ENCODE peak calls at places on chromosomes 6 and 20, in six cellular contexts. One of them, this sample, is unnamed.

GRCh38 chr6:169254456-169255316 is 1.0 kb upstream of the THBS2 start:
- DNase-seq in uterus: peak; percentile 38
- DNase-seq in astrocyte: no peak
- DNase-seq in left ventricle myocardium inferior: no peak
- DNase-seq in A549: no peak
- DNase-seq in adrenal gland: no peak
- DNase-seq in this sample: peak; percentile 21

GRCh38 chr6:125818225-125818657 is 27.5 kb downstream of the NCOA7 start:
- DNase-seq in uterus: no peak
- DNase-seq in adrenal gland: no peak
- DNase-seq in astrocyte: no peak
- DNase-seq in left ventricle myocardium inferior: no peak
- DNase-seq in A549: no peak
- DNase-seq in this sample: no peak

GRCh38 chr6:156795825-156796224 is 18.6 kb downstream of the ARID1B start:
- DNase-seq in A549: no peak
- DNase-seq in left ventricle myocardium inferior: no peak
- DNase-seq in adrenal gland: no peak
- DNase-seq in uterus: no peak
- DNase-seq in astrocyte: no peak
- DNase-seq in this sample: no peak

GRCh38 chr20:52201395-52201794 is 9.8 kb upstream of the ZFP64 start:
- DNase-seq in left ventricle myocardium inferior: no peak
- DNase-seq in adrenal gland: no peak
- DNase-seq in A549: no peak
- DNase-seq in astrocyte: no peak
- DNase-seq in uterus: no peak
- DNase-seq in this sample: no peak

GRCh38 chr6:20069130-20069529 is 143.1 kb downstream of the MBOAT1 start:
- DNase-seq in left ventricle myocardium inferior: no peak
- DNase-seq in adrenal gland: no peak
- DNase-seq in astrocyte: no peak
- DNase-seq in A549: no peak
- DNase-seq in uterus: no peak
- DNase-seq in this sample: no peak

GRCh38 chr20:1341561-1342265 is 12.8 kb upstream of the SDCBP2 start:
- DNase-seq in uterus: no peak
- DNase-seq in astrocyte: peak; percentile 59
- DNase-seq in left ventricle myocardium inferior: no peak
- DNase-seq in A549: no peak
- DNase-seq in adrenal gland: no peak
- DNase-seq in this sample: no peak

GRCh38 chr6:34025851-34026250 is 120.0 kb downstream of the GRM4 start:
- DNase-seq in left ventricle myocardium inferior: no peak
- DNase-seq in astrocyte: no peak
- DNase-seq in A549: no peak
- DNase-seq in uterus: no peak
- DNase-seq in adrenal gland: no peak
- DNase-seq in this sample: no peak

GRCh38 chr20:2907519-2907918 is 34.2 kb downstream of the PTPRA start:
- DNase-seq in uterus: no peak
- DNase-seq in astrocyte: peak; percentile 16
- DNase-seq in left ventricle myocardium inferior: no peak
- DNase-seq in A549: no peak
- DNase-seq in adrenal gland: no peak
- DNase-seq in this sample: no peak

GRCh38 chr6:15160812-15161211 is 85.1 kb upstream of the JARID2 start:
- DNase-seq in left ventricle myocardium inferior: no peak
- DNase-seq in A549: no peak
- DNase-seq in astrocyte: peak; percentile 16
- DNase-seq in uterus: no peak
- DNase-seq in adrenal gland: no peak
- DNase-seq in this sample: no peak

GRCh38 chr6:43265564-43265963 is 22.3 kb downstream of the TTBK1 start:
- DNase-seq in astrocyte: no peak
- DNase-seq in A549: no peak
- DNase-seq in left ventricle myocardium inferior: no peak
- DNase-seq in uterus: no peak
- DNase-seq in adrenal gland: no peak
- DNase-seq in this sample: no peak
- TF ChIP-seq CTCF in astrocyte: no peak
- TF ChIP-seq CTCF in A549: no peak
- TF ChIP-seq CTCF in left ventricle myocardium inferior: no peak
- TF ChIP-seq CTCF in uterus: no peak
- TF ChIP-seq CTCF in adrenal gland: no peak
- TF ChIP-seq CTCF in this sample: no peak

DNA sequence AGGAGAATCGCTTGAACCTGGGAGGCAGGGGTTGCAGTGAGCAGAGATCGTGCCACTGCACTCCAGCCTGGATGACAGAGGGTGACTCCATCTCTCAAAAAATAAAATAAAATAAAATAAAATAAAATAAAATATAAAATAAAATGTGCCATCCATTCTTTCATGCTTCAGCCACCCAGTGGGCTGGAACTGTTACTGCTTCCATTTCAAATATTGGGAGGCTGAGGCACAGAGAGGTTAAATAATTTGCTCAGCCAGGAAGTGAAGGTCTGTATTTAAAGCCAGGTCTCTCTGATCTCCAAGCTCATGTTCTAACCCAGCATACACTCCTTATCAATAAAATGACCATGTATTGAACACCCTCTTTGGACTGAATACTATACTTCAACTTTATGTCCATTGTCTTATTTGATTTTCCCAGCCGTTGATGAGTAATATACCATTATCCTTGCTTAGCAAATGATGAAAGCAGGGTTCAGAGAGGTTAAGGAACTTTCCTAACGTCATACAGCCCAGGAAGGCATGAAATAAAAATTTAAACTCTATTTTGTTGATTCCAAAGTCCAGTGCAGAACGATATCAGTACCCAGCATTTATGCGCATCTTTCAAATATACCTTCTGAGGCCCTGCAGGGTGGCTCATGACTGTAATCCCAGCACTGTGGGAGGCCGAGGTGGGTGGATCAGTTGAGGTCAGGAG is 25.8 kb upstream of the SLC9A8 start:
- DNase-seq in adrenal gland: no peak
- DNase-seq in astrocyte: no peak
- DNase-seq in uterus: no peak
- DNase-seq in A549: peak; percentile 44
- DNase-seq in left ventricle myocardium inferior: no peak
- DNase-seq in this sample: no peak
- TF ChIP-seq CTCF in adrenal gland: peak; percentile 43
- TF ChIP-seq CTCF in astrocyte: peak; percentile 22
- TF ChIP-seq CTCF in uterus: peak; percentile 11
- TF ChIP-seq CTCF in A549: peak; percentile 30
- TF ChIP-seq CTCF in left ventricle myocardium inferior: peak; percentile 39
- TF ChIP-seq CTCF in this sample: no peak

GRCh38 chr6:12174878-12175277 is 115.3 kb upstream of the EDN1 start:
- DNase-seq in uterus: no peak
- DNase-seq in astrocyte: peak; percentile 16
- DNase-seq in adrenal gland: no peak
- DNase-seq in A549: peak; percentile 11
- DNase-seq in left ventricle myocardium inferior: no peak
- DNase-seq in this sample: no peak

GRCh38 chr6:12173670-12174069 is 116.5 kb upstream of the EDN1 start:
- DNase-seq in uterus: no peak
- DNase-seq in A549: no peak
- DNase-seq in adrenal gland: no peak
- DNase-seq in astrocyte: no peak
- DNase-seq in left ventricle myocardium inferior: no peak
- DNase-seq in this sample: no peak

GRCh38 chr6:12170351-12171079 is 119.6 kb upstream of the EDN1 start:
- DNase-seq in A549: no peak
- DNase-seq in adrenal gland: no peak
- DNase-seq in astrocyte: no peak
- DNase-seq in uterus: no peak
- DNase-seq in left ventricle myocardium inferior: no peak
- DNase-seq in this sample: no peak

GRCh38 chr6:12171735-12172134 is 118.4 kb upstream of the EDN1 start:
- DNase-seq in A549: no peak
- DNase-seq in uterus: no peak
- DNase-seq in left ventricle myocardium inferior: no peak
- DNase-seq in astrocyte: no peak
- DNase-seq in adrenal gland: no peak
- DNase-seq in this sample: no peak

GRCh38 chr6:12172572-12172971 is 117.6 kb upstream of the EDN1 start:
- DNase-seq in astrocyte: no peak
- DNase-seq in A549: no peak
- DNase-seq in adrenal gland: no peak
- DNase-seq in left ventricle myocardium inferior: no peak
- DNase-seq in uterus: no peak
- DNase-seq in this sample: no peak
- TF ChIP-seq CTCF in astrocyte: no peak
- TF ChIP-seq CTCF in A549: no peak
- TF ChIP-seq CTCF in adrenal gland: no peak
- TF ChIP-seq CTCF in left ventricle myocardium inferior: no peak
- TF ChIP-seq CTCF in uterus: no peak
- TF ChIP-seq CTCF in this sample: no peak

GRCh38 chr6:10862361-10862760 is 19.5 kb downstream of the GCM2 start:
- DNase-seq in adrenal gland: no peak
- DNase-seq in left ventricle myocardium inferior: no peak
- DNase-seq in uterus: no peak
- DNase-seq in astrocyte: no peak
- DNase-seq in A549: no peak
- DNase-seq in this sample: no peak
- TF ChIP-seq CTCF in adrenal gland: no peak
- TF ChIP-seq CTCF in left ventricle myocardium inferior: no peak
- TF ChIP-seq CTCF in uterus: no peak
- TF ChIP-seq CTCF in astrocyte: no peak
- TF ChIP-seq CTCF in A549: no peak
- TF ChIP-seq CTCF in this sample: no peak

GRCh38 chr20:15656124-15656523 is 917.1 kb downstream of the KIF16B start:
- DNase-seq in astrocyte: no peak
- DNase-seq in adrenal gland: no peak
- DNase-seq in uterus: no peak
- DNase-seq in left ventricle myocardium inferior: no peak
- DNase-seq in A549: no peak
- DNase-seq in this sample: no peak

GRCh38 chr20:15653396-15654207 is 919.6 kb downstream of the KIF16B start:
- DNase-seq in uterus: no peak
- DNase-seq in astrocyte: no peak
- DNase-seq in left ventricle myocardium inferior: no peak
- DNase-seq in adrenal gland: no peak
- DNase-seq in A549: no peak
- DNase-seq in this sample: no peak

GRCh38 chr20:15658295-15658694 is 915.0 kb downstream of the KIF16B start:
- DNase-seq in left ventricle myocardium inferior: no peak
- DNase-seq in uterus: no peak
- DNase-seq in adrenal gland: no peak
- DNase-seq in astrocyte: no peak
- DNase-seq in A549: no peak
- DNase-seq in this sample: no peak

GRCh38 chr20:15654208-15654649 is 919.0 kb downstream of the KIF16B start:
- DNase-seq in left ventricle myocardium inferior: no peak
- DNase-seq in A549: peak; percentile 55
- DNase-seq in adrenal gland: peak; percentile 27
- DNase-seq in uterus: no peak
- DNase-seq in astrocyte: no peak
- DNase-seq in this sample: no peak
- TF ChIP-seq CTCF in left ventricle myocardium inferior: peak; percentile 63
- TF ChIP-seq CTCF in A549: peak; percentile 26
- TF ChIP-seq CTCF in adrenal gland: peak; percentile 52
- TF ChIP-seq CTCF in uterus: peak; percentile 12
- TF ChIP-seq CTCF in astrocyte: peak; percentile 35
- TF ChIP-seq CTCF in this sample: no peak

GRCh38 chr6:66930559-66931290 is 1223.7 kb upstream of the EYS start:
- DNase-seq in A549: no peak
- DNase-seq in left ventricle myocardium inferior: no peak
- DNase-seq in uterus: no peak
- DNase-seq in astrocyte: peak; percentile 59
- DNase-seq in adrenal gland: no peak
- DNase-seq in this sample: no peak

GRCh38 chr6:66937180-66937579 is 1230.2 kb upstream of the EYS start:
- DNase-seq in A549: no peak
- DNase-seq in adrenal gland: no peak
- DNase-seq in astrocyte: no peak
- DNase-seq in left ventricle myocardium inferior: no peak
- DNase-seq in uterus: no peak
- DNase-seq in this sample: no peak

GRCh38 chr6:66931787-66932186 is 1224.8 kb upstream of the EYS start:
- DNase-seq in astrocyte: no peak
- DNase-seq in A549: no peak
- DNase-seq in uterus: no peak
- DNase-seq in adrenal gland: no peak
- DNase-seq in left ventricle myocardium inferior: no peak
- DNase-seq in this sample: no peak

DNA sequence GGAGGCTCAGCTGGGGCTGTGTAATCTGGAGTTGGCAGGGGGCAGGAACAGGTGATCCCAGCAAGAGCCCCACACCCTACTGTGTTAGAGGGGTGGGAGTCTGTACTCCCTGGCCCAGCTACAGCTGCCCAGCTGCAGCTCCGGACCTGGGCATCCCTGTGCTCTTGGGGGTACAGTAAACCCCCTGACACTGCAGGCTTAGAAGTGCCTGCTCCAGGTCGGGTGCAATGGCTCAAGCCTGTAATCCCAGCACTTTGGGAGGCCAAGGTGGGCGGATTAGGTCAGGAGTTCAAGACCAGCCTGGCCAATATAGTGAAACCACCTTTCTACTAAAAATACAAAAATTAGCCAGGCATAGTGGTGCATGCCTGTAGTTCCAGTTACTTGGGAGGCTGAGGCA is 1228.6 kb upstream of the EYS start:
- DNase-seq in A549: no peak
- DNase-seq in adrenal gland: no peak
- DNase-seq in uterus: no peak
- DNase-seq in astrocyte: no peak
- DNase-seq in left ventricle myocardium inferior: no peak
- DNase-seq in this sample: no peak
- TF ChIP-seq CTCF in A549: no peak
- TF ChIP-seq CTCF in adrenal gland: no peak
- TF ChIP-seq CTCF in uterus: no peak
- TF ChIP-seq CTCF in astrocyte: no peak
- TF ChIP-seq CTCF in left ventricle myocardium inferior: no peak
- TF ChIP-seq CTCF in this sample: no peak

GRCh38 chr6:17472653-17473183 is 79.3 kb downstream of the CAP2 start:
- DNase-seq in adrenal gland: no peak
- DNase-seq in uterus: no peak
- DNase-seq in left ventricle myocardium inferior: no peak
- DNase-seq in A549: peak; percentile 52
- DNase-seq in astrocyte: no peak
- DNase-seq in this sample: no peak

GRCh38 chr6:17470209-17470952 is 77.0 kb downstream of the CAP2 start:
- DNase-seq in uterus: peak; percentile 58
- DNase-seq in astrocyte: peak; percentile 48
- DNase-seq in adrenal gland: no peak
- DNase-seq in left ventricle myocardium inferior: no peak
- DNase-seq in A549: no peak
- DNase-seq in this sample: no peak

GRCh38 chr6:17466707-17467106 is 73.3 kb downstream of the CAP2 start:
- DNase-seq in astrocyte: no peak
- DNase-seq in adrenal gland: no peak
- DNase-seq in A549: peak; percentile 20
- DNase-seq in uterus: no peak
- DNase-seq in left ventricle myocardium inferior: no peak
- DNase-seq in this sample: no peak

GRCh38 chr6:17470953-17471335 is 77.5 kb downstream of the CAP2 start:
- DNase-seq in uterus: peak; percentile 60
- DNase-seq in A549: peak; percentile 47
- DNase-seq in left ventricle myocardium inferior: no peak
- DNase-seq in astrocyte: peak; percentile 69
- DNase-seq in adrenal gland: no peak
- DNase-seq in this sample: no peak

GRCh38 chr6:17469006-17469972 is 75.9 kb downstream of the CAP2 start:
- DNase-seq in astrocyte: no peak
- DNase-seq in left ventricle myocardium inferior: no peak
- DNase-seq in uterus: no peak
- DNase-seq in A549: peak; percentile 3
- DNase-seq in adrenal gland: no peak
- DNase-seq in this sample: no peak
- TF ChIP-seq CTCF in astrocyte: no peak
- TF ChIP-seq CTCF in left ventricle myocardium inferior: peak; percentile 53
- TF ChIP-seq CTCF in uterus: peak; percentile 72
- TF ChIP-seq CTCF in A549: no peak
- TF ChIP-seq CTCF in adrenal gland: peak; percentile 23
- TF ChIP-seq CTCF in this sample: no peak

This sample was measured in omental fat pad.